ENCODE peak calls at places on chromosomes 6 and 20, in four cellular contexts. E, U, M and S are unnamed samples.

GRCh38 chr6:78850621-78851020 is 16.7 kb upstream of the IRAK1BP1 start:
- DNase-seq in E (no peak), U (peak; percentile 9), M (no peak), S (no peak)

GRCh38 chr6:37696841-37697735 is 595 bp downstream of the MDGA1 start:
- DNase-seq in E (peak; percentile 29), U (peak; percentile 56), M (no peak), S (peak; percentile 44)

GRCh38 chr6:101806241-101806640 is 412.7 kb downstream of the GRIK2 start:
- DNase-seq in E (no peak), U (peak; percentile 25), M (no peak), S (no peak)

GRCh38 chr6:139436521-139437348 is 62.3 kb upstream of the CITED2 start:
- DNase-seq in E (no peak), U (no peak), M (no peak), S (no peak)

GRCh38 chr6:140276719-140277118 is 902.3 kb upstream of the CITED2 start:
- DNase-seq in E (no peak), U (no peak), M (no peak), S (no peak)

GRCh38 chr6:5457036-5457435 is 195.7 kb downstream of the FARS2 start:
- DNase-seq in E (no peak), U (peak; percentile 74), M (peak; percentile 35), S (no peak)

GRCh38 chr6:85124472-85125428 is 325.1 kb upstream of the NT5E start:
- DNase-seq in E (no peak), U (peak; percentile 26), M (no peak), S (no peak)

GRCh38 chr6:162907876-162908481 is 180.2 kb downstream of the PACRG start:
- DNase-seq in E (no peak), U (no peak), M (no peak), S (no peak)

GRCh38 chr6:26445934-26446667 is 5.8 kb downstream of the BTN3A3 start:
- DNase-seq in E (no peak), U (no peak), M (no peak), S (peak; percentile 22)

GRCh38 chr6:3312604-3313167 is 53.9 kb downstream of the PSMG4 start:
- DNase-seq in E (no peak), U (no peak), M (no peak), S (no peak)

GRCh38 chr20:15917333-15917732 is 655.9 kb downstream of the KIF16B start:
- DNase-seq in E (no peak), U (no peak), M (no peak), S (no peak)

GRCh38 chr6:88220493-88220892 is 54.3 kb upstream of the CNR1 start:
- DNase-seq in E (no peak), U (peak; percentile 17), M (no peak), S (no peak)

GRCh38 chr6:1316482-1317220 is 4.8 kb downstream of the FOXQ1 start:
- DNase-seq in E (no peak), U (peak; percentile 39), M (no peak), S (no peak)

GRCh38 chr6:30178837-30179236 is 15.5 kb downstream of the TRIM15 start:
- DNase-seq in E (no peak), U (no peak), M (no peak), S (no peak)

GRCh38 chr20:63151554-63152321 is 64.2 kb downstream of the YTHDF1 start:
- DNase-seq in E (no peak), U (peak; percentile 52), M (no peak), S (no peak)

GRCh38 chr6:29965873-29966601 is 23.7 kb downstream of the HLA-A start:
- DNase-seq in E (peak; percentile 50), U (peak; percentile 37), M (peak; percentile 97), S (no peak)